ENCODE peak calls at places on chromosome 3, in four cellular contexts. N, K, I and P are unnamed samples.

GRCh38 chr3:192879346-192880031 is 38.2 kb downstream of the MB21D2 start:
- DNase-seq in N (peak; percentile 97), K (peak; percentile 21), I (no peak), P (no peak)

GRCh38 chr3:14411988-14412387 is 9.6 kb downstream of the SLC6A6 start:
- DNase-seq in N (no peak), K (no peak), I (no peak), P (no peak)

GRCh38 chr3:86051058-86051457 is 939.9 kb downstream of the VGLL3 start:
- DNase-seq in N (no peak), K (no peak), I (no peak), P (no peak)

GRCh38 chr3:129577356-129577755 is 29.1 kb downstream of the PLXND1 start:
- DNase-seq in N (no peak), K (no peak), I (no peak), P (no peak)

GRCh38 chr3:116614795-116615362 is 94.7 kb upstream of the TUSC7 start:
- DNase-seq in N (no peak), K (no peak), I (no peak), P (no peak)

GRCh38 chr3:72436863-72437592 is 411.2 kb downstream of the SHQ1 start:
- DNase-seq in N (no peak), K (no peak), I (no peak), P (no peak)

GRCh38 chr3:59423707-59424106 is 373.9 kb upstream of the CFAP20DC start:
- DNase-seq in N (no peak), K (no peak), I (no peak), P (no peak)

GRCh38 chr3:190261740-190262139 is 60.5 kb downstream of the CLDN1 start:
- DNase-seq in N (no peak), K (no peak), I (no peak), P (no peak)

GRCh38 chr3:53065841-53066480 is 20.1 kb upstream of the SFMBT1 start:
- DNase-seq in N (no peak), K (no peak), I (no peak), P (no peak)

GRCh38 chr3:64255941-64256340 is 30.7 kb upstream of the PRICKLE2 start:
- DNase-seq in N (no peak), K (no peak), I (no peak), P (no peak)

GRCh38 chr3:13261104-13261800 is 158.9 kb downstream of the NUP210 start:
- DNase-seq in N (no peak), K (no peak), I (no peak), P (no peak)